ENCODE peak calls at places on chromosome 4, in ten cellular contexts. Z is IMR-90; B is Calu3; N is SK-N-MC; S is astrocyte; F is tibial nerve; K is CD8-positive, alpha-beta T cell; W is activated CD4-positive, alpha-beta T cell treated with anti-CD3 and anti-CD28 coated beads for 24 hours; J is memory B cell; H is activated T-cell treated with anti-CD3 and anti-CD28 coated beads, Interleukin-2, amount 50 U/mL, for 72 hours. T is an unnamed sample.

GRCh38 chr4:10188400-10189004 is 71.9 kb upstream of the WDR1 start:
- DNase-seq in B (no peak), F (no peak), S (no peak), H (no peak), J (no peak), N (no peak), K (no peak), W (no peak), Z (no peak), T (no peak)

GRCh38 chr4:123676550-123677229 is 280.1 kb downstream of the SPRY1 start:
- DNase-seq in F (no peak), J (no peak), N (no peak), H (no peak), K (no peak), B (no peak), W (no peak), S (peak; percentile 20), Z (no peak), T (no peak)

GRCh38 chr4:9745782-9746181 is 35.7 kb upstream of the DRD5 start:
- DNase-seq in H (no peak), B (no peak), W (no peak), K (no peak), N (no peak), F (no peak), S (no peak), J (no peak), Z (no peak), T (no peak)

GRCh38 chr4:42904986-42905385 is 12.5 kb downstream of the GRXCR1 start:
- DNase-seq in F (no peak), Z (no peak), K (no peak), B (no peak), W (no peak), N (no peak), S (no peak), J (no peak), H (no peak), T (no peak)

GRCh38 chr4:40388248-40388647 is 53.1 kb downstream of the CHRNA9 start:
- DNase-seq in W (no peak), K (no peak), B (no peak), F (no peak), S (no peak), Z (no peak), H (no peak), J (no peak), N (no peak), T (no peak)

GRCh38 chr4:153792007-153792892 is 3.4 kb upstream of the SFRP2 start:
- DNase-seq in N (no peak), J (no peak), Z (no peak), F (peak; percentile 88), H (peak; percentile 47), S (no peak), W (peak; percentile 43), B (no peak), K (no peak), T (peak; percentile 77)

GRCh38 chr4:107071108-107071507 is 35.0 kb upstream of the DKK2 start:
- DNase-seq in J (no peak), S (no peak), K (no peak), Z (no peak), B (no peak), F (no peak), N (no peak), H (no peak), W (no peak), T (no peak)

GRCh38 chr4:101649790-101650450 is 140.6 kb upstream of the BANK1 start:
- DNase-seq in H (no peak), Z (no peak), B (no peak), W (no peak), F (no peak), N (no peak), K (no peak), S (peak; percentile 22), J (no peak), T (peak; percentile 3)

GRCh38 chr4:78061939-78062603 is 4.9 kb downstream of the FRAS1 start:
- DNase-seq in Z (no peak), W (no peak), K (no peak), J (no peak), F (no peak), S (no peak), B (no peak), N (no peak), H (no peak), T (no peak)

GRCh38 chr4:102163404-102164140 is 181.7 kb downstream of the SLC39A8 start:
- DNase-seq in B (no peak), S (no peak), N (no peak), F (no peak), Z (no peak), W (no peak), K (no peak), J (no peak), H (no peak), T (no peak)

GRCh38 chr4:1044469-1045192 is 33.2 kb downstream of the FGFRL1 start:
- DNase-seq in N (no peak), H (no peak), B (no peak), S (no peak), J (no peak), K (no peak), Z (no peak), F (no peak), W (no peak), T (no peak)

GRCh38 chr4:48483006-48483776 is at the start of gene SLC10A4:
- DNase-seq in H (peak; percentile 29), S (no peak), F (no peak), N (no peak), W (no peak), B (peak; percentile 12), Z (no peak), K (no peak), J (no peak), T (no peak)

GRCh38 chr4:11632488-11632887 is 203.8 kb upstream of the HS3ST1 start:
- DNase-seq in B (peak; percentile 66), K (no peak), S (no peak), W (no peak), J (no peak), F (no peak), Z (no peak), N (no peak), H (no peak), T (no peak)

GRCh38 chr4:8050555-8051206 is 107.9 kb downstream of the ABLIM2 start:
- DNase-seq in J (no peak), S (peak; percentile 17), K (no peak), F (peak; percentile 63), B (no peak), N (no peak), Z (peak; percentile 11), H (no peak), W (no peak), T (peak; percentile 39)

GRCh38 chr4:10094841-10095240 is 21.8 kb downstream of the WDR1 start:
- DNase-seq in F (no peak), S (no peak), B (no peak), K (no peak), N (no peak), H (no peak), Z (no peak), J (no peak), W (no peak), T (no peak)

GRCh38 chr4:7645956-7646355 is 211.2 kb upstream of the PSAPL1 start:
- DNase-seq in B (no peak), J (no peak), K (no peak), F (no peak), N (no peak), W (no peak), Z (no peak), H (no peak), S (no peak), T (no peak)

GRCh38 chr4:94939791-94940530 is 182.2 kb downstream of the BMPR1B start:
- DNase-seq in F (no peak), S (peak; percentile 23), Z (peak; percentile 51), J (no peak), W (no peak), N (no peak), K (no peak), H (no peak), B (no peak), T (no peak)

GRCh38 chr4:166091914-166092510 is 219.0 kb downstream of the TLL1 start:
- DNase-seq in Z (peak; percentile 29), J (peak; percentile 2), S (peak; percentile 22), B (no peak), W (no peak), H (no peak), K (no peak), N (peak; percentile 64), F (peak; percentile 21), T (peak; percentile 70)

GRCh38 chr4:183362916-183363542 is 40.8 kb upstream of the CLDN24 start:
- DNase-seq in S (peak; percentile 29), K (no peak), Z (peak; percentile 57), F (no peak), N (peak; percentile 0), J (no peak), H (no peak), B (no peak), W (no peak), T (peak; percentile 63)